ENCODE peak calls at places on chromosomes 6 and 20, in six cellular contexts. E is right atrium auricular region, B is fibroblast of pulmonary artery, C is hepatocyte, R is A549, S is stomach. Q is an unnamed sample.

GRCh38 chr6:165925474-165926156 is 242.0 kb downstream of the TBXT start:
- DNase-seq in E (no peak), B (peak; percentile 15), C (no peak), R (no peak), S (no peak), Q (no peak)

GRCh38 chr6:97085772-97086171 is 161.2 kb downstream of the KLHL32 start:
- DNase-seq in E (no peak), B (no peak), C (no peak), R (no peak), S (no peak), Q (peak; percentile 72)

GRCh38 chr20:38604873-38605303 is 3.3 kb downstream of the ARHGAP40 start:
- DNase-seq in E (no peak), B (peak; percentile 18), C (peak; percentile 55), R (peak; percentile 92), S (peak; percentile 27), Q (no peak)

GRCh38 chr6:11908706-11909105 is 103.4 kb upstream of the HIVEP1 start:
- DNase-seq in E (no peak), B (no peak), C (no peak), R (no peak), S (no peak), Q (no peak)

GRCh38 chr6:47111685-47112084 is 69.6 kb upstream of the ADGRF1 start:
- DNase-seq in E (no peak), B (no peak), C (peak; percentile 35), R (no peak), S (no peak), Q (peak; percentile 52)

GRCh38 chr6:145866449-145867401 is 52.1 kb upstream of the FBXO30 start:
- DNase-seq in E (no peak), B (no peak), C (no peak), R (no peak), S (no peak), Q (no peak)

GRCh38 chr6:131062245-131063027 is 609 bp downstream of the EPB41L2 start:
- DNase-seq in E (no peak), B (no peak), C (peak; percentile 53), R (no peak), S (peak; percentile 28), Q (no peak)

GRCh38 chr6:51350308-51350904 is 531.7 kb downstream of the TFAP2B start:
- DNase-seq in E (no peak), B (no peak), C (peak; percentile 10), R (no peak), S (no peak), Q (peak; percentile 13)

GRCh38 chr6:54194067-54194466 is 82.8 kb downstream of the MLIP start:
- DNase-seq in E (no peak), B (peak; percentile 54), C (peak; percentile 30), R (no peak), S (no peak), Q (peak; percentile 41)

GRCh38 chr6:49522710-49523593 is 23.2 kb downstream of the GLYATL3 start:
- DNase-seq in E (no peak), B (no peak), C (peak; percentile 57), R (no peak), S (no peak), Q (no peak)

GRCh38 chr6:36355819-36356218 is 19.1 kb upstream of the BNIP5 start:
- DNase-seq in E (no peak), B (peak; percentile 91), C (no peak), R (no peak), S (no peak), Q (no peak)

GRCh38 chr6:137689377-137689776 is 177.7 kb upstream of the TNFAIP3 start:
- DNase-seq in E (no peak), B (no peak), C (no peak), R (no peak), S (no peak), Q (no peak)

GRCh38 chr20:61439251-61439650 is 187.2 kb downstream of the CDH4 start:
- DNase-seq in E (no peak), B (no peak), C (no peak), R (no peak), S (no peak), Q (no peak)

GRCh38 chr6:25488156-25488555 is 163.9 kb upstream of the SCGN start:
- DNase-seq in E (no peak), B (no peak), C (no peak), R (no peak), S (no peak), Q (no peak)

GRCh38 chr6:131861356-131861755 is 53.5 kb downstream of the ENPP1 start:
- DNase-seq in E (no peak), B (peak; percentile 38), C (no peak), R (no peak), S (no peak), Q (peak; percentile 92)

GRCh38 chr6:18990313-18990978 is 603.3 kb downstream of the RNF144B start:
- DNase-seq in E (peak; percentile 61), B (peak; percentile 47), C (peak; percentile 90), R (peak; percentile 31), S (peak; percentile 79), Q (peak; percentile 20)

GRCh38 chr6:125913864-125914351 is 42.7 kb upstream of the HINT3 start:
- DNase-seq in E (no peak), B (peak; percentile 92), C (peak; percentile 87), R (peak; percentile 32), S (no peak), Q (peak; percentile 93)

GRCh38 chr20:4533734-4534133 is 188.0 kb upstream of the PRND start:
- DNase-seq in E (no peak), B (no peak), C (no peak), R (no peak), S (no peak), Q (no peak)

GRCh38 chr6:159062965-159063364 is 18.2 kb upstream of the TAGAP start:
- DNase-seq in E (no peak), B (no peak), C (no peak), R (no peak), S (no peak), Q (no peak)
- H3K4me3 ChIP-seq in E (no peak overlapping the region), B (no peak overlapping the region), C (no peak overlapping the region), R (no peak overlapping the region), S (no peak overlapping the region), Q (no peak overlapping the region)

GRCh38 chr6:21186479-21187055 is 407.0 kb upstream of the SOX4 start:
- DNase-seq in E (no peak), B (no peak), C (no peak), R (no peak), S (no peak), Q (peak; percentile 15)
- H3K4me3 ChIP-seq in E (no peak overlapping the region), B (no peak overlapping the region), C (no peak overlapping the region), R (no peak overlapping the region), S (no peak overlapping the region), Q (no peak overlapping the region)

DNA sequence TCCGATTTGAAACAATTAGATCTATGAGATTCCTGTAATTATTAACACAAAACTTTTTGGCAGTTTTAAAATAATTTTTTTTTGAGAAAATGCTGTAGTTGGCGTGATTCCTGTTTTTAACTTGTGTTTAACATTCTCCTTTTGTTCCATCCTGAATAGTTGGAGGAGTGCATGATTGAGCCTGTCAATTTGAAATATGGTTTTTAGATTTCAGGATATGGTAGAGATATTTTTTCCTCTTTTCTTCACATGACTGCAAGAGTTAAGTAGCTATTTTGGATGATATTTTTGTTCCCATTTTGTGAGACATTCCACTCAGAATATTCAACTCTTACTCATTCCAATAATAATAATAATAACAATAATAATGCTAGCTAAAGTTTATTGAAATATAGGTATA is 241.7 kb upstream of the MAN1A1 start:
- DNase-seq in E (no peak), B (no peak), C (no peak), R (no peak), S (no peak), Q (no peak)
- H3K4me3 ChIP-seq in E (no peak overlapping the region), B (no peak overlapping the region), C (no peak overlapping the region), R (no peak overlapping the region), S (no peak overlapping the region), Q (no peak overlapping the region)

GRCh38 chr6:10511477-10511876 is 9.7 kb upstream of the GCNT2 start:
- DNase-seq in E (no peak), B (no peak), C (peak; percentile 28), R (no peak), S (no peak), Q (peak; percentile 8)

GRCh38 chr6:10514049-10514780 is 6.9 kb upstream of the GCNT2 start:
- DNase-seq in E (no peak), B (no peak), C (no peak), R (no peak), S (no peak), Q (no peak)

GRCh38 chr6:10513544-10513943 is 7.6 kb upstream of the GCNT2 start:
- DNase-seq in E (no peak), B (no peak), C (no peak), R (no peak), S (no peak), Q (no peak)

GRCh38 chr6:10507715-10508114 is 13.4 kb upstream of the GCNT2 start:
- DNase-seq in E (no peak), B (no peak), C (no peak), R (no peak), S (no peak), Q (no peak)

GRCh38 chr6:10510592-10511367 is 10.4 kb upstream of the GCNT2 start:
- DNase-seq in E (no peak), B (peak; percentile 25), C (peak; percentile 80), R (peak; percentile 62), S (peak; percentile 75), Q (peak; percentile 11)
- H3K4me3 ChIP-seq in E (peak overlapping the region; percentile 11), B (no peak overlapping the region), C (no peak overlapping the region), R (peak overlapping the region; percentile 22), S (no peak overlapping the region), Q (no peak overlapping the region)

DNA sequence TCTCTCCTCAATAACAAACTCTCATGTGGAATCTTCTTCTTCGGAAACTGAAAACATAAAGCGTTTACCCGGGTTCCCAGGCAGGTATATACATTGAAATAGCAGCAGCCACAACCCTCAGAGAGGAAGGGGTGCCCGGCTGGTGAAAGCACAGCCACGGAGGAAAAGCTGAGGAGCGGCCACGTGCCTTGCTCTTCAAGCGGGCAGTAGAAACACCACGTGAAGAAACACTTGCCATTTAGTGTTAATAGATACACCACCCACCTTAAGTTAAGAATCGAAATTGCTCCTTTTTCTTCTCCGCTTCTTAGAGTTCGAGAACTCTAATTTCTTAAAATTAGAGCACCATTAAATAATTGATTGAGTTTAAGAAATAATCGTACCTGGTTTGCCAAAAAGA is 305 bp downstream of the THBS2 start:
- DNase-seq in E (no peak), B (peak; percentile 45), C (no peak), R (no peak), S (no peak), Q (no peak)
- H3K4me3 ChIP-seq in E (peak overlapping the region; percentile 46), B (peak overlapping the region; percentile 75), C (peak overlapping the region; percentile 13), R (no peak overlapping the region), S (peak overlapping the region; percentile 26), Q (peak overlapping the region; percentile 95)

GRCh38 chr6:106092279-106092678 is 6.1 kb downstream of the PRDM1 start:
- DNase-seq in E (no peak), B (no peak), C (no peak), R (no peak), S (no peak), Q (no peak)
- H3K4me3 ChIP-seq in E (no peak overlapping the region), B (no peak overlapping the region), C (no peak overlapping the region), R (no peak overlapping the region), S (no peak overlapping the region), Q (no peak overlapping the region)

GRCh38 chr6:117687006-117687405 is 11.7 kb downstream of the NUS1 start:
- DNase-seq in E (no peak), B (no peak), C (no peak), R (no peak), S (no peak), Q (no peak)

GRCh38 chr6:117677553-117678131 is 2.4 kb downstream of the NUS1 start:
- DNase-seq in E (no peak), B (peak; percentile 75), C (no peak), R (no peak), S (no peak), Q (peak; percentile 5)

GRCh38 chr6:117676577-117677218 is 1.4 kb downstream of the NUS1 start:
- DNase-seq in E (no peak), B (no peak), C (no peak), R (no peak), S (no peak), Q (peak; percentile 12)

GRCh38 chr6:117685359-117685758 is 10.1 kb downstream of the NUS1 start:
- DNase-seq in E (no peak), B (no peak), C (no peak), R (no peak), S (no peak), Q (no peak)

GRCh38 chr6:117681321-117681720 is 6.1 kb downstream of the NUS1 start:
- DNase-seq in E (no peak), B (peak; percentile 40), C (no peak), R (no peak), S (no peak), Q (no peak)
- H3K4me3 ChIP-seq in E (no peak overlapping the region), B (no peak overlapping the region), C (no peak overlapping the region), R (no peak overlapping the region), S (no peak overlapping the region), Q (no peak overlapping the region)